ENCODE peak calls at places on chromosome 17, in five cellular contexts. One of them, this sample, is unnamed.

GRCh38 chr17:57874434-57875108 is 24.7 kb upstream of the MRPS23 start:
- DNase-seq in colonic mucosa: peak; percentile 58
- DNase-seq in breast epithelium: peak; percentile 74
- DNase-seq in hepatocyte: peak; percentile 91
- DNase-seq in cardiac muscle cell: peak; percentile 94
- DNase-seq in this sample: no peak

GRCh38 chr17:29012535-29012934 is 6.7 kb upstream of the SEZ6 start:
- DNase-seq in cardiac muscle cell: no peak
- DNase-seq in breast epithelium: no peak
- DNase-seq in hepatocyte: no peak
- DNase-seq in colonic mucosa: no peak
- DNase-seq in this sample: no peak

GRCh38 chr17:68733241-68734176 is 132.3 kb upstream of the FAM20A start:
- DNase-seq in cardiac muscle cell: peak; percentile 94
- DNase-seq in breast epithelium: no peak
- DNase-seq in colonic mucosa: no peak
- DNase-seq in hepatocyte: peak; percentile 73
- DNase-seq in this sample: no peak

GRCh38 chr17:59838196-59838911 is 54.4 kb downstream of the TUBD1 start:
- DNase-seq in breast epithelium: no peak
- DNase-seq in colonic mucosa: peak; percentile 47
- DNase-seq in hepatocyte: peak; percentile 20
- DNase-seq in cardiac muscle cell: peak; percentile 68
- DNase-seq in this sample: peak; percentile 49

GRCh38 chr17:82338858-82339633 is 5.5 kb upstream of the SECTM1 start:
- DNase-seq in cardiac muscle cell: peak; percentile 70
- DNase-seq in breast epithelium: peak; percentile 68
- DNase-seq in hepatocyte: peak; percentile 77
- DNase-seq in colonic mucosa: peak; percentile 81
- DNase-seq in this sample: no peak

GRCh38 chr17:27906238-27906603 is 13.1 kb upstream of the LYRM9 start:
- DNase-seq in cardiac muscle cell: no peak
- DNase-seq in colonic mucosa: no peak
- DNase-seq in breast epithelium: no peak
- DNase-seq in hepatocyte: no peak
- DNase-seq in this sample: no peak

GRCh38 chr17:2075336-2076056 is 20.6 kb downstream of the HIC1 start:
- DNase-seq in colonic mucosa: peak; percentile 24
- DNase-seq in cardiac muscle cell: peak; percentile 74
- DNase-seq in breast epithelium: no peak
- DNase-seq in hepatocyte: peak; percentile 65
- DNase-seq in this sample: no peak

GRCh38 chr17:36880506-36880905 is 56.8 kb upstream of the LHX1 start:
- DNase-seq in cardiac muscle cell: no peak
- DNase-seq in colonic mucosa: no peak
- DNase-seq in breast epithelium: no peak
- DNase-seq in hepatocyte: no peak
- DNase-seq in this sample: no peak

GRCh38 chr17:50144845-50145531 is 5.5 kb downstream of the PPP1R9B start:
- DNase-seq in cardiac muscle cell: no peak
- DNase-seq in colonic mucosa: no peak
- DNase-seq in breast epithelium: no peak
- DNase-seq in hepatocyte: no peak
- DNase-seq in this sample: no peak

GRCh38 chr17:75739801-75740200 is 18.5 kb downstream of the ITGB4 start:
- DNase-seq in cardiac muscle cell: no peak
- DNase-seq in breast epithelium: no peak
- DNase-seq in hepatocyte: no peak
- DNase-seq in colonic mucosa: no peak
- DNase-seq in this sample: no peak

GRCh38 chr17:19663097-19663496 is 14.5 kb downstream of the ALDH3A2 start:
- DNase-seq in hepatocyte: no peak
- DNase-seq in breast epithelium: no peak
- DNase-seq in colonic mucosa: no peak
- DNase-seq in cardiac muscle cell: no peak
- DNase-seq in this sample: no peak

GRCh38 chr17:19659366-19660177 is 11.0 kb downstream of the ALDH3A2 start:
- DNase-seq in hepatocyte: no peak
- DNase-seq in cardiac muscle cell: no peak
- DNase-seq in colonic mucosa: no peak
- DNase-seq in breast epithelium: no peak
- DNase-seq in this sample: no peak

GRCh38 chr17:19664821-19665181 is 16.2 kb downstream of the ALDH3A2 start:
- DNase-seq in breast epithelium: no peak
- DNase-seq in colonic mucosa: no peak
- DNase-seq in cardiac muscle cell: no peak
- DNase-seq in hepatocyte: no peak
- DNase-seq in this sample: no peak

GRCh38 chr17:19660219-19660870 is 11.8 kb downstream of the ALDH3A2 start:
- DNase-seq in hepatocyte: no peak
- DNase-seq in breast epithelium: no peak
- DNase-seq in colonic mucosa: no peak
- DNase-seq in cardiac muscle cell: no peak
- DNase-seq in this sample: no peak

GRCh38 chr17:19664136-19664820 is 15.7 kb downstream of the ALDH3A2 start:
- DNase-seq in breast epithelium: no peak
- DNase-seq in colonic mucosa: no peak
- DNase-seq in hepatocyte: no peak
- DNase-seq in cardiac muscle cell: no peak
- DNase-seq in this sample: no peak
- H3K27ac ChIP-seq in breast epithelium: no peak overlapping the region
- H3K27ac ChIP-seq in colonic mucosa: no peak overlapping the region
- H3K27ac ChIP-seq in hepatocyte: no peak overlapping the region
- H3K27ac ChIP-seq in cardiac muscle cell: peak overlapping the region; percentile 26
- H3K27ac ChIP-seq in this sample: no peak overlapping the region

DNA sequence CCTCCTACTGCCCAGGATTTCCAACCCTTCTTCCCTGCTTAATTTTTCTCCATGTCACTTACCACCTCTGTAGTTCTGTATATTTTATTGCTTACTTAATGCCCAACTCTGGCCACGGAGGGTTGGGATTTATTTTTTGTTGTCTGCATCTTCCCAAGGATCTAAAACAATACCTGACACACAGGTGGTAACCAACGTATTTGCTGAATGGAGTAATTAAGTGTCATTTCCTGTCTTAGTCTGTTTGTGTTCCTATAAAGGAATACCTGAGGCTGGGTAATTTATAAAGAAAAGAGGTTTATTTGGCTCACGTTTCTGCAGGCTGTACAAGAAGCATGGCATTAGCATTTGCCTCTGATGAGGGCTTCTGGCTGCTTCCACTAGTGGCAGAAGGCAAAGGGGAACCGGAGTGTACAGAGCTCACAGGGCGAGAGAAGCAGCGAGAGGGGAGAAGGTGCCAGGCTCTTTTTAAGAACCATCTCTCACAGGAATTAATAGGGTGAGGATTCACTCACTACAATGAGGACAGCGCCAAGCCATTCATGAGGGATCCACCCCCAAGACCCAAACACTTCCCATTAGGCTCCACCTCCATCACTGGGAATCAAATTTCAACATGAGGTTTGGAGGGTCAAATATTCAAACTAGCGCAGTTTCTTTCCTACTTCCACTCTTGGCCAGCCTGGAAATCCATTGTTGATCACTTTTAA is 44.8 kb downstream of the ERN1 start:
- DNase-seq in cardiac muscle cell: no peak
- DNase-seq in hepatocyte: no peak
- DNase-seq in colonic mucosa: no peak
- DNase-seq in breast epithelium: no peak
- DNase-seq in this sample: no peak
- H3K4me1 ChIP-seq in cardiac muscle cell: peaks cover 19% of the 10 kb centered on the region
- H3K4me1 ChIP-seq in hepatocyte: peaks cover 62% of the 10 kb centered on the region
- H3K4me1 ChIP-seq in colonic mucosa: peaks cover 14% of the 10 kb centered on the region
- H3K4me1 ChIP-seq in breast epithelium: no peaks in the 10 kb centered on the region
- H3K4me1 ChIP-seq in this sample: peaks cover 39% of the 10 kb centered on the region

GRCh38 chr17:79951361-79952264 is 84.1 kb downstream of the TBC1D16 start:
- DNase-seq in cardiac muscle cell: peak; percentile 94
- DNase-seq in colonic mucosa: no peak
- DNase-seq in hepatocyte: peak; percentile 90
- DNase-seq in breast epithelium: no peak
- DNase-seq in this sample: no peak
- H3K27ac ChIP-seq in cardiac muscle cell: peak overlapping the region; percentile 47
- H3K27ac ChIP-seq in colonic mucosa: no peak overlapping the region
- H3K27ac ChIP-seq in hepatocyte: peak overlapping the region; percentile 95
- H3K27ac ChIP-seq in breast epithelium: peak overlapping the region; percentile 55
- H3K27ac ChIP-seq in this sample: no peak overlapping the region

GRCh38 chr17:21286771-21287702 is 2.5 kb downstream of the MAP2K3 start:
- DNase-seq in cardiac muscle cell: no peak
- DNase-seq in hepatocyte: no peak
- DNase-seq in breast epithelium: no peak
- DNase-seq in colonic mucosa: peak; percentile 74
- DNase-seq in this sample: no peak
- H3K4me1 ChIP-seq in cardiac muscle cell: peaks cover 12% of the 10 kb centered on the region
- H3K4me1 ChIP-seq in hepatocyte: peaks cover 22% of the 10 kb centered on the region
- H3K4me1 ChIP-seq in breast epithelium: peaks cover 12% of the 10 kb centered on the region
- H3K4me1 ChIP-seq in colonic mucosa: peaks cover 21% of the 10 kb centered on the region
- H3K4me1 ChIP-seq in this sample: peaks cover 60% of the 10 kb centered on the region

GRCh38 chr17:7651959-7652658 is 1.4 kb downstream of the ATP1B2 start:
- DNase-seq in colonic mucosa: no peak
- DNase-seq in breast epithelium: no peak
- DNase-seq in cardiac muscle cell: no peak
- DNase-seq in hepatocyte: no peak
- DNase-seq in this sample: no peak

GRCh38 chr17:7654832-7655540 is 4.3 kb downstream of the ATP1B2 start:
- DNase-seq in cardiac muscle cell: peak; percentile 59
- DNase-seq in hepatocyte: no peak
- DNase-seq in breast epithelium: no peak
- DNase-seq in colonic mucosa: no peak
- DNase-seq in this sample: no peak

GRCh38 chr17:7652659-7653343 is 2.1 kb downstream of the ATP1B2 start:
- DNase-seq in cardiac muscle cell: no peak
- DNase-seq in colonic mucosa: no peak
- DNase-seq in breast epithelium: no peak
- DNase-seq in hepatocyte: no peak
- DNase-seq in this sample: no peak

GRCh38 chr17:7655541-7655840 is 4.8 kb downstream of the ATP1B2 start:
- DNase-seq in hepatocyte: no peak
- DNase-seq in cardiac muscle cell: no peak
- DNase-seq in colonic mucosa: no peak
- DNase-seq in breast epithelium: no peak
- DNase-seq in this sample: no peak

DNA sequence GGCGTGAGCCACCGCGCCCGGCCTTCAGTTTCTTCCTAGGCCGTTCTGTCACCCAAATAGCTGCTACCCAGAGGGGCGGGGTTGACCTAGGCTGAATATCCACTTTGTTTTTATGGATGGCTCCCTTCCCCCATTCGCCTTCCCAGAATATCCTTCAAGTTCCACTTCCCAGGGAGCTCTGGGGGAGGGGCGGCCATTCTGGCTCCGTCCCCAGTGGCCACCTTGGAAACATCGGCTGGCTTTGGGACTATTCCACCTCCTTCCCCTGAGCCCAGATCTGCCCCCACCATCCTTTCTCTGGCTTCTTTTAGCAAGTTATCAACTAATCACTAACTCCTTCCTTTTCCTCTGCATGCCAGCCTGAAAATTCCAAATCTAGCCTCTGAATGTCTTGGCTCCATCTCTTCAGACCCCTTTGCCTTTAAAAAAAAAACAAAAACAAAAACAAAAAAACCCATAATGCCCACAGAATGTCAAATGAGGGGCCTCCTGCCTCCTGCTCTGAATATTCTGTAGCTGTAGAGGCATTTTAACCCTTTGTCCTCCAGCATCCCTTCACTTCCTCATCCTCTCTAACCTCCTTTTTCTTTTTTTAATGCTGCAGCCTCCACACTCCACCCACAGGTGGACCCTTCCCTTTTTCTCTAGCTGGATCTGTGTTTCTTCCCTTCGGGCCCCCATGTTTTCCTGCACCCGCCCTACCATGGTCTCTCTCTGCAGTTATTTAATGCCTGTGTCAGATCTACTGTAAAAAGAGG is 6.4 kb downstream of the ATP1B2 start:
- DNase-seq in colonic mucosa: peak; percentile 32
- DNase-seq in breast epithelium: no peak
- DNase-seq in cardiac muscle cell: peak; percentile 68
- DNase-seq in hepatocyte: no peak
- DNase-seq in this sample: no peak
- H3K27ac ChIP-seq in colonic mucosa: no peak overlapping the region
- H3K27ac ChIP-seq in breast epithelium: no peak overlapping the region
- H3K27ac ChIP-seq in cardiac muscle cell: peak overlapping the region; percentile 87
- H3K27ac ChIP-seq in hepatocyte: no peak overlapping the region
- H3K27ac ChIP-seq in this sample: no peak overlapping the region

GRCh38 chr17:76868176-76868668 is at the start of gene MGAT5B:
- DNase-seq in breast epithelium: peak; percentile 28
- DNase-seq in colonic mucosa: peak; percentile 63
- DNase-seq in hepatocyte: peak; percentile 94
- DNase-seq in cardiac muscle cell: peak; percentile 85
- DNase-seq in this sample: peak; percentile 61
- H3K4me1 ChIP-seq in breast epithelium: peaks cover 3% of the 10 kb centered on the region
- H3K4me1 ChIP-seq in colonic mucosa: no peaks in the 10 kb centered on the region
- H3K4me1 ChIP-seq in hepatocyte: peaks cover 5% of the 10 kb centered on the region
- H3K4me1 ChIP-seq in cardiac muscle cell: no peaks in the 10 kb centered on the region
- H3K4me1 ChIP-seq in this sample: peaks cover 14% of the 10 kb centered on the region

This sample was measured in CD4-positive, CD25-positive, alpha-beta regulatory T cell.